ENCODE peak calls at places on chromosome X, in five cellular contexts. One of them, this sample, is unnamed.

GRCh38 chrX:20421697-20422096 is 155.0 kb upstream of the RPS6KA3 start:
- DNase-seq in cardiac fibroblast: no peak
- DNase-seq in mammary epithelial cell: no peak
- DNase-seq in RWPE1: no peak
- DNase-seq in PC-3: no peak
- DNase-seq in this sample: no peak

GRCh38 chrX:108313662-108314061 is 124.6 kb downstream of the COL4A6 start:
- DNase-seq in cardiac fibroblast: peak
- DNase-seq in mammary epithelial cell: peak
- DNase-seq in RWPE1: peak
- DNase-seq in PC-3: peak
- DNase-seq in this sample: no peak

GRCh38 chrX:16185725-16186136 is 18.4 kb downstream of the MAGEB17 start:
- DNase-seq in cardiac fibroblast: peak
- DNase-seq in mammary epithelial cell: peak
- DNase-seq in RWPE1: peak
- DNase-seq in PC-3: peak
- DNase-seq in this sample: peak

GRCh38 chrX:25897758-25898157 is 240.4 kb upstream of the MAGEB18 start:
- DNase-seq in cardiac fibroblast: no peak
- DNase-seq in mammary epithelial cell: no peak
- DNase-seq in RWPE1: no peak
- DNase-seq in PC-3: no peak
- DNase-seq in this sample: no peak

GRCh38 chrX:40952855-40953254 is 132.4 kb upstream of the USP9X start:
- DNase-seq in cardiac fibroblast: no peak
- DNase-seq in mammary epithelial cell: no peak
- DNase-seq in RWPE1: no peak
- DNase-seq in PC-3: peak
- DNase-seq in this sample: peak

GRCh38 chrX:73728518-73729023 is 165.6 kb downstream of the CHIC1 start:
- DNase-seq in cardiac fibroblast: no peak
- DNase-seq in mammary epithelial cell: no peak
- DNase-seq in RWPE1: no peak
- DNase-seq in PC-3: no peak
- DNase-seq in this sample: no peak

GRCh38 chrX:12951590-12951965 is 23.3 kb upstream of the TMSB4X start:
- DNase-seq in cardiac fibroblast: no peak
- DNase-seq in mammary epithelial cell: no peak
- DNase-seq in RWPE1: no peak
- DNase-seq in PC-3: no peak
- DNase-seq in this sample: no peak

GRCh38 chrX:120457766-120458180 is 11.3 kb downstream of the LAMP2 start:
- DNase-seq in cardiac fibroblast: peak
- DNase-seq in mammary epithelial cell: peak
- DNase-seq in RWPE1: peak
- DNase-seq in PC-3: peak
- DNase-seq in this sample: peak

GRCh38 chrX:132940727-132941162 is 17.7 kb downstream of the HS6ST2 start:
- DNase-seq in cardiac fibroblast: no peak
- DNase-seq in mammary epithelial cell: no peak
- DNase-seq in RWPE1: peak
- DNase-seq in PC-3: peak
- DNase-seq in this sample: no peak

GRCh38 chrX:133939655-133940054 is 45.7 kb downstream of the GPC3 start:
- DNase-seq in cardiac fibroblast: no peak
- DNase-seq in mammary epithelial cell: no peak
- DNase-seq in RWPE1: no peak
- DNase-seq in PC-3: no peak
- DNase-seq in this sample: no peak

GRCh38 chrX:155068165-155068564 is 2.8 kb downstream of the CMC4 start:
- DNase-seq in cardiac fibroblast: peak
- DNase-seq in mammary epithelial cell: peak
- DNase-seq in RWPE1: no peak
- DNase-seq in PC-3: peak
- DNase-seq in this sample: peak

GRCh38 chrX:103626855-103627254 is 1.9 kb upstream of the TCEAL1 start:
- DNase-seq in cardiac fibroblast: peak
- DNase-seq in mammary epithelial cell: peak
- DNase-seq in RWPE1: no peak
- DNase-seq in PC-3: peak
- DNase-seq in this sample: peak

GRCh38 chrX:103630171-103630511 is 1.4 kb downstream of the TCEAL1 start:
- DNase-seq in cardiac fibroblast: no peak
- DNase-seq in mammary epithelial cell: no peak
- DNase-seq in RWPE1: no peak
- DNase-seq in PC-3: no peak
- DNase-seq in this sample: no peak

GRCh38 chrX:103628386-103629290 is at the start of gene TCEAL1:
- DNase-seq in cardiac fibroblast: peak
- DNase-seq in mammary epithelial cell: peak
- DNase-seq in RWPE1: no peak
- DNase-seq in PC-3: peak
- DNase-seq in this sample: peak

GRCh38 chrX:103631145-103631544 is 2.4 kb downstream of the TCEAL1 start:
- DNase-seq in cardiac fibroblast: no peak
- DNase-seq in mammary epithelial cell: no peak
- DNase-seq in RWPE1: no peak
- DNase-seq in PC-3: no peak
- DNase-seq in this sample: no peak

DNA sequence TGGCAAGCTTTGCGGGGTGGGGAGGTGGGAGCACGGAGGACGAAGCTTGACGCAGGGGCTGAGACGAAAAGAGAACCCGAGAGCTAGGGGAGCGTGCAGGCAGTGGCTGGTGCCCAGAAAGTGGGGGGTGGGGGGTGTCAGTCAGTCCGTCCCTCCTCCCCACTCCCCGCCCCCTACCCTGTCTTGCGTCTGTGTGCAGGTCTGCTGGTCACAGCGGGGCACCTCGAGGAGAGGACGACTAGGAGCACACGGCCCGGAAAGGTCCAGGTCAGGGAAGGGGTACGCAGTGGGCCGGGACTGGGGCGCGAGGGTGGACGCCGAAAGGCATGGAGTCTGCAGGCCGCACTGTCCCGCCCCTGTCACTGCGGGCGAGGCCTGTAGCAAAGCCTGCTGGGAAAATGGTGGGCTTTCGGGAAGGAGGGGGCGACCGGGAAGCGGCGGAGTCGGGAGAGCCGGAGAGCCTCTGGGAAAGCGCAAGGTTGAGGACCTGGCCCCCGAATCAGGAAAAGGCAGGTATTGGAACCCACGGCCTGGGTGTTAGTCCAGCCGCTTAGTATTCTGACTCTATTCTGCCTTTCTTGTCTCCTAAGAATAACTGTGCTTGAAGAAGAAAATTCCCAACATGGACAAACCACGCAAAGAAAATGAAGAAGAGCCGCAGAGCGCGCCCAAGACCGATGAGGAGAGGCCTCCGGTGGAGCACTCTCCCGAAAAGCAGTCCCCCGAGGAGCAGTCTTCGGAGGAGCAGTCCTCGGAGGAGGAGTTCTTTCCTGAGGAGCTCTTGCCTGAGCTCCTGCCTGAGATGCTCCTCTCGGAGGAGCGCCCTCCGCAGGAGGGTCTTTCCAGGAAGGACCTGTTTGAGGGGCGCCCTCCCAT is 758 bp downstream of the TCEAL1 start:
- DNase-seq in cardiac fibroblast: peak
- DNase-seq in mammary epithelial cell: peak
- DNase-seq in RWPE1: no peak
- DNase-seq in PC-3: peak
- DNase-seq in this sample: peak
- TF ChIP-seq CTCF in cardiac fibroblast: peak
- TF ChIP-seq CTCF in mammary epithelial cell: peak
- TF ChIP-seq CTCF in RWPE1: peak
- TF ChIP-seq CTCF in PC-3: peak
- TF ChIP-seq CTCF in this sample: peak

GRCh38 chrX:52217494-52218160 is 32.9 kb downstream of the MAGED4 start:
- DNase-seq in cardiac fibroblast: no peak
- DNase-seq in mammary epithelial cell: no peak
- DNase-seq in RWPE1: no peak
- DNase-seq in PC-3: no peak
- DNase-seq in this sample: no peak
- TF ChIP-seq CTCF in cardiac fibroblast: no peak
- TF ChIP-seq CTCF in mammary epithelial cell: peak
- TF ChIP-seq CTCF in RWPE1: no peak
- TF ChIP-seq CTCF in PC-3: no peak
- TF ChIP-seq CTCF in this sample: no peak

GRCh38 chrX:111264397-111264796 is 5.9 kb downstream of the CAPN6 start:
- DNase-seq in cardiac fibroblast: no peak
- DNase-seq in mammary epithelial cell: no peak
- DNase-seq in RWPE1: no peak
- DNase-seq in PC-3: no peak
- DNase-seq in this sample: no peak
- TF ChIP-seq CTCF in cardiac fibroblast: no peak
- TF ChIP-seq CTCF in mammary epithelial cell: no peak
- TF ChIP-seq CTCF in RWPE1: no peak
- TF ChIP-seq CTCF in PC-3: no peak
- TF ChIP-seq CTCF in this sample: no peak

GRCh38 chrX:44945736-44946135 is 72.7 kb downstream of the KDM6A start:
- DNase-seq in cardiac fibroblast: peak
- DNase-seq in mammary epithelial cell: no peak
- DNase-seq in RWPE1: no peak
- DNase-seq in PC-3: peak
- DNase-seq in this sample: no peak
- TF ChIP-seq CTCF in cardiac fibroblast: peak
- TF ChIP-seq CTCF in mammary epithelial cell: peak
- TF ChIP-seq CTCF in RWPE1: no peak
- TF ChIP-seq CTCF in PC-3: peak
- TF ChIP-seq CTCF in this sample: peak

GRCh38 chrX:8728932-8729331 is 3.0 kb downstream of the ANOS1 start:
- DNase-seq in cardiac fibroblast: no peak
- DNase-seq in mammary epithelial cell: no peak
- DNase-seq in RWPE1: no peak
- DNase-seq in PC-3: no peak
- DNase-seq in this sample: no peak

GRCh38 chrX:8726031-8726652 is 5.8 kb downstream of the ANOS1 start:
- DNase-seq in cardiac fibroblast: no peak
- DNase-seq in mammary epithelial cell: peak
- DNase-seq in RWPE1: no peak
- DNase-seq in PC-3: peak
- DNase-seq in this sample: no peak

GRCh38 chrX:8730812-8731578 is 942 bp downstream of the ANOS1 start:
- DNase-seq in cardiac fibroblast: no peak
- DNase-seq in mammary epithelial cell: peak
- DNase-seq in RWPE1: no peak
- DNase-seq in PC-3: peak
- DNase-seq in this sample: no peak

GRCh38 chrX:8731579-8732395 is at the start of gene ANOS1:
- DNase-seq in cardiac fibroblast: no peak
- DNase-seq in mammary epithelial cell: peak
- DNase-seq in RWPE1: peak
- DNase-seq in PC-3: peak
- DNase-seq in this sample: peak
- TF ChIP-seq CTCF in cardiac fibroblast: no peak
- TF ChIP-seq CTCF in mammary epithelial cell: no peak
- TF ChIP-seq CTCF in RWPE1: no peak
- TF ChIP-seq CTCF in PC-3: no peak
- TF ChIP-seq CTCF in this sample: no peak

GRCh38 chrX:139121616-139122286 is 408.8 kb upstream of the F9 start:
- DNase-seq in cardiac fibroblast: no peak
- DNase-seq in mammary epithelial cell: no peak
- DNase-seq in RWPE1: no peak
- DNase-seq in PC-3: peak
- DNase-seq in this sample: no peak

GRCh38 chrX:139120760-139121159 is 409.2 kb upstream of the FGF13 start:
- DNase-seq in cardiac fibroblast: no peak
- DNase-seq in mammary epithelial cell: peak
- DNase-seq in RWPE1: peak
- DNase-seq in PC-3: peak
- DNase-seq in this sample: peak

GRCh38 chrX:139125916-139126315 is 404.6 kb upstream of the F9 start:
- DNase-seq in cardiac fibroblast: no peak
- DNase-seq in mammary epithelial cell: no peak
- DNase-seq in RWPE1: no peak
- DNase-seq in PC-3: peak
- DNase-seq in this sample: no peak

GRCh38 chrX:139126493-139126892 is 404.0 kb upstream of the F9 start:
- DNase-seq in cardiac fibroblast: no peak
- DNase-seq in mammary epithelial cell: peak
- DNase-seq in RWPE1: no peak
- DNase-seq in PC-3: peak
- DNase-seq in this sample: no peak
- TF ChIP-seq CTCF in cardiac fibroblast: no peak
- TF ChIP-seq CTCF in mammary epithelial cell: peak
- TF ChIP-seq CTCF in RWPE1: no peak
- TF ChIP-seq CTCF in PC-3: peak
- TF ChIP-seq CTCF in this sample: peak

GRCh38 chrX:11908371-11908770 is 150.3 kb downstream of the MSL3 start:
- DNase-seq in cardiac fibroblast: peak
- DNase-seq in mammary epithelial cell: peak
- DNase-seq in RWPE1: peak
- DNase-seq in PC-3: peak
- DNase-seq in this sample: peak
- TF ChIP-seq CTCF in cardiac fibroblast: peak
- TF ChIP-seq CTCF in mammary epithelial cell: peak
- TF ChIP-seq CTCF in RWPE1: no peak
- TF ChIP-seq CTCF in PC-3: peak
- TF ChIP-seq CTCF in this sample: peak